ENCODE peak calls at places on chromosome 10, in seven cellular contexts. N is GM12878, L is HCT116, W is K562, H is endothelial cell of umbilical vein, J is HepG2, M is SK-N-MC. O is an unnamed sample. For H3K9me3, the result is how much of the 10 kb centered on the place peaks cover.

GRCh38 chr10:112360308-112361270 is 13.3 kb upstream of the ACSL5 start:
- DNase-seq in W (no peak), L (no peak), H (peak), J (no peak), N (no peak), M (no peak), O (no peak)

GRCh38 chr10:120456143-120456625 is 843 bp upstream of the PLPP4 start:
- DNase-seq in M (no peak), L (no peak), H (no peak), N (no peak), W (no peak), J (no peak), O (no peak)

GRCh38 chr10:30979956-30980355 is 51.7 kb downstream of the ZNF438 start:
- DNase-seq in J (no peak), M (no peak), H (no peak), N (no peak), W (no peak), L (no peak), O (no peak)

GRCh38 chr10:76209135-76209534 is 777.7 kb downstream of the LRMDA start:
- DNase-seq in L (no peak), J (no peak), M (no peak), W (no peak), H (no peak), N (no peak), O (no peak)

GRCh38 chr10:63421591-63421990 is 44.2 kb downstream of the JMJD1C start:
- DNase-seq in W (no peak), N (peak), H (no peak), L (no peak), J (no peak), M (no peak), O (no peak)

GRCh38 chr10:75426880-75427279 is 4.5 kb upstream of the LRMDA start:
- DNase-seq in J (no peak), L (no peak), N (no peak), W (no peak), H (no peak), M (no peak), O (no peak)

GRCh38 chr10:132270256-132270655 is 37.5 kb downstream of the STK32C start:
- DNase-seq in W (no peak), H (no peak), N (no peak), M (no peak), J (no peak), L (no peak), O (no peak)

GRCh38 chr10:88848499-88848898 is 3.1 kb downstream of the ANKRD22 start:
- DNase-seq in H (peak), M (no peak), J (no peak), W (no peak), L (peak), N (no peak), O (no peak)

GRCh38 chr10:72370201-72370722 is 15.5 kb upstream of the DNAJB12 start:
- DNase-seq in L (no peak), W (no peak), J (no peak), H (no peak), M (no peak), N (peak), O (no peak)

GRCh38 chr10:132856869-132857524 is 71.0 kb upstream of the NKX6-2 start:
- DNase-seq in L (no peak), H (no peak), W (no peak), M (no peak), J (no peak), N (no peak), O (no peak)

GRCh38 chr10:78416031-78416800 is 382.6 kb downstream of the RPS24 start:
- DNase-seq in J (no peak), M (no peak), L (no peak), N (no peak), H (peak), W (no peak), O (no peak)

GRCh38 chr10:8137272-8137680 is 82.8 kb downstream of the GATA3 start:
- DNase-seq in M (no peak), H (no peak), J (no peak), N (no peak), W (no peak), L (no peak), O (no peak)

GRCh38 chr10:27529010-27529783 is 25.1 kb downstream of the RAB18 start:
- DNase-seq in W (peak), J (no peak), N (no peak), H (no peak), L (no peak), M (no peak), O (no peak)

GRCh38 chr10:86357676-86358075 is 8.9 kb downstream of the GRID1 start:
- DNase-seq in N (no peak), W (no peak), H (no peak), J (no peak), L (no peak), M (no peak), O (no peak)

GRCh38 chr10:23694446-23694920 is 255.6 kb downstream of the OTUD1 start:
- DNase-seq in L (no peak), W (no peak), J (no peak), H (no peak), M (no peak), N (no peak), O (no peak)

GRCh38 chr10:32961892-32962369 is 3.9 kb upstream of the ITGB1 start:
- DNase-seq in W (no peak), N (no peak), M (no peak), J (peak), L (peak), H (peak), O (no peak)

GRCh38 chr10:26755443-26755903 is 58.0 kb downstream of the PDSS1 start:
- DNase-seq in W (no peak), H (peak), N (peak), M (no peak), J (no peak), L (peak), O (no peak)

GRCh38 chr10:48774416-48775205 is 89.9 kb downstream of the WDFY4 start:
- DNase-seq in J (no peak), N (no peak), H (no peak), M (no peak), W (no peak), L (no peak), O (no peak)

GRCh38 chr10:59580257-59580863 is 129.3 kb downstream of the SLC16A9 start:
- DNase-seq in N (no peak), L (peak), J (peak), M (no peak), W (no peak), H (peak), O (no peak)

GRCh38 chr10:124287791-124288190 is 130.9 kb downstream of the OAT start:
- DNase-seq in H (no peak), M (no peak), N (no peak), W (no peak), J (no peak), L (no peak), O (no peak)

GRCh38 chr10:14560794-14561765 is 213.6 kb downstream of the FAM107B start:
- DNase-seq in N (no peak), L (no peak), J (no peak), W (no peak), M (no peak), H (no peak), O (no peak)

GRCh38 chr10:42976353-42977031 is 100.4 kb upstream of the RET start:
- DNase-seq in W (no peak), N (no peak), L (no peak), M (no peak), H (no peak), J (no peak), O (no peak)

GRCh38 chr10:99534456-99534938 is 1.8 kb downstream of the NKX2-3 start:
- DNase-seq in W (no peak), J (no peak), M (no peak), H (no peak), N (no peak), L (no peak), O (no peak)

GRCh38 chr10:91198781-91199180 is 21.7 kb upstream of the PCGF5 start:
- DNase-seq in W (no peak), J (no peak), H (no peak), M (no peak), L (no peak), N (peak), O (no peak)

GRCh38 chr10:74628136-74628535 is 198.3 kb upstream of the KAT6B start:
- DNase-seq in L (no peak), M (no peak), H (peak), J (no peak), N (no peak), W (no peak), O (no peak)

GRCh38 chr10:98404571-98405396 is 10.2 kb downstream of the PYROXD2 start:
- DNase-seq in W (no peak), J (no peak), N (no peak), L (no peak), H (no peak), M (no peak), O (no peak)

GRCh38 chr10:122559228-122559627 is 1.3 kb upstream of the DMBT1 start:
- DNase-seq in M (no peak), J (no peak), N (no peak), H (no peak), W (no peak), L (no peak), O (no peak)

GRCh38 chr10:107072028-107072427 is 92.5 kb downstream of the SORCS1 start:
- DNase-seq in H (no peak), W (no peak), N (no peak), M (no peak), J (no peak), L (no peak), O (no peak)

GRCh38 chr10:49024484-49024883 is 84.8 kb upstream of the LRRC18 start:
- DNase-seq in H (no peak), M (no peak), W (no peak), N (no peak), J (no peak), L (no peak), O (no peak)

GRCh38 chr10:56178210-56178609 is 182.8 kb downstream of the ZWINT start:
- DNase-seq in L (no peak), H (no peak), M (no peak), J (no peak), W (no peak), N (no peak), O (no peak)

GRCh38 chr10:38094158-38094922 is at the start of gene ZNF37A:
- DNase-seq in H (peak), M (peak), J (peak), L (peak), W (peak), N (peak), O (peak)
- TF ChIP-seq POLR2AphosphoS5 in H (no peak), M (peak), J (peak), L (peak), W (no peak), N (peak), O (no peak)

DNA sequence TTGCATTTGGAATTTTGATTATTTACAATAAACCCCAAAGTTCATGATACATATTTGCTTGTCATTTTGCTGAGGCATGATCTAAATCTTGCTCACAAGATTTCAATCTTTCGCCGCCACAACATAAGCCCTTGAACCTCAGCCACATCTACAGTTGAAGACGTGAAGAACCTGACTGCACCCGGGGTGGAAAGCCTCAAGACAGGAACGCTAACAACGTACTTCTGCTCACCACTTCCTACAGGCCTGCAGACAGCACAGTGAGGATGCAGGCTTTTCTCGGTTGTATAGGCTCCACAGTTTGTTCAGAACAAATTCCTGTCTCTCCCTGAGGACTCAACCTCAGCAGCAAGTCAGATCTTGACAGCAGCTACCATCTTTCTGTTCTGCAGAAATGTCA is 393.8 kb upstream of the PRKCQ start:
- DNase-seq in W (no peak), J (no peak), N (no peak), L (no peak), M (no peak), H (no peak), O (no peak)
- TF ChIP-seq EZH2 in W (no peak), J (no peak), N (no peak), L (no peak), M (no peak), H (no peak), O (no peak)

DNA sequence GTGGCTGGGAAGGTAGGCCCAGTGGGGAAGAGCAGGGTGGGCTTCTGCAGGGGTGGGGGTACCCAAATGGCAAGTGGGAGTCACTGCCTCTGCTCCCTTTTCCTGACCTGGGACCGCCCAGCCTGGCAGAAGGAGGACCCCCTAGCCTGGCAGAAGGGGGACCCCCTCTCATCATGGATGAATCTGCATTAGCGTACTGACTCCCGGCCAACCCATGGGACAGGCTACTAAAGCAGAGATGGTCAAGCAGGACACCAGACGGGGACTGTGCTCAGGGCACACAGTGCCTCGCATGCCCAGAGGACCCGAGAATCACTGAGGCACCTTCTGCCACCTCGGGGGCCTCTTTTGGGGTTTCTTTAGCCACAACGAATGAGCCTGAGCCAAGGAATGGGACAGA is 577.5 kb downstream of the GLRX3 start:
- DNase-seq in J (no peak), H (no peak), N (no peak), M (no peak), W (no peak), L (no peak), O (no peak)
- H3K9me3 ChIP-seq in J (under half), H (under half), N (under half), M (under half), W (under half), L (under half), O (under half)

GRCh38 chr10:11551104-11551503 is 60.3 kb downstream of the USP6NL start:
- DNase-seq in W (no peak), H (no peak), M (no peak), J (no peak), N (no peak), L (no peak), O (no peak)

GRCh38 chr10:11553773-11554381 is 57.6 kb downstream of the USP6NL start:
- DNase-seq in W (no peak), M (no peak), N (peak), H (no peak), L (no peak), J (no peak), O (no peak)

GRCh38 chr10:11555556-11555955 is 55.9 kb downstream of the USP6NL start:
- DNase-seq in M (no peak), W (no peak), H (no peak), L (no peak), J (no peak), N (no peak), O (no peak)

GRCh38 chr10:11548763-11549089 is 62.7 kb downstream of the USP6NL start:
- DNase-seq in M (no peak), J (no peak), W (no peak), H (no peak), L (no peak), N (no peak), O (no peak)

DNA sequence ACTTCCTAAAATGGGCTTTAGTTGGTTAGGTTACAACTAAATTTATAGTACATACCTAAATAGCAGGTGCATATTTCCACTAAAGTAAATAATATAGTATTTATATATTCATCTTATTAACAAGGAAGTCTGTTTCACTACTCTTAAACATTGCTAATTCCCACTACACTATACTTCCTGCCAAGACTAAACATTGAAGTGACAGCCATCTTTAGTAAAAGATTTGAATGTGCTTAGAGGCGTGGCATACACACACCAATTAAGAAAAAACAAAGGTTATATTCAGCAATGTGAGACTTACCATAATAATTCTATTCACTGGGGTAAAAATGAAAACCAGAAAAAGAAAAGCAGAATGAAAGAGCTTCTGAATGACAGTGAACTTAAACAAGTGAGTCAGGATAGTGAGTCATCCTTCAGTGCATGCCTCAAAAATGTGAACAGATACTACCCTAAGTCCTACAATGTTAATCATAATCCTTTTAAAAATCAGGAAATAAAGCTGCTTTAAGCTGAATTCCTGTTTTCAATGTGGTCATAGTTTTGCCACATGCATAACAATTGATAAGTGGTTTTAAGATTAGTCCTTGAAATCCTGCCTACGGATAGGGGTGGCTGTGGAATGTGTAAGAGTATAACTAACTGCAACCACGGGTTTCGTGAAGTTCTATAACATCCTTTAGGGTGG is 59.4 kb downstream of the USP6NL start:
- DNase-seq in W (peak), L (peak), J (peak), N (no peak), H (peak), M (no peak), O (no peak)
- TF ChIP-seq POLR2AphosphoS5 in W (no peak), L (peak), J (no peak), N (no peak), H (no peak), M (no peak), O (no peak)

GRCh38 chr10:110207805-110208613 is 604 bp downstream of the MXI1 start:
- DNase-seq in L (no peak), W (peak), N (no peak), H (peak), M (no peak), J (no peak), O (peak)

GRCh38 chr10:110208614-110209398 is 1.4 kb downstream of the MXI1 start:
- DNase-seq in N (no peak), M (no peak), L (no peak), W (peak), J (no peak), H (peak), O (no peak)

GRCh38 chr10:110205051-110205675 is 2.2 kb upstream of the MXI1 start:
- DNase-seq in H (no peak), J (no peak), M (no peak), L (no peak), N (no peak), W (no peak), O (no peak)

GRCh38 chr10:110209399-110209925 is 2.1 kb downstream of the MXI1 start:
- DNase-seq in J (no peak), H (peak), W (peak), M (no peak), L (peak), N (no peak), O (no peak)

GRCh38 chr10:110206988-110207804 is at the start of gene MXI1:
- DNase-seq in J (peak), H (peak), N (no peak), W (peak), M (no peak), L (peak), O (no peak)
- TF ChIP-seq EZH2 in J (no peak), H (peak), N (no peak), W (no peak), M (no peak), L (no peak), O (no peak)

GRCh38 chr10:34698979-34699378 is 116.1 kb downstream of the PARD3 start:
- DNase-seq in J (no peak), W (no peak), L (peak), N (no peak), H (peak), M (no peak), O (no peak)
- H3K9me3 ChIP-seq in J (under half), W (under half), L (under half), N (under half), H (under half), M (under half), O (under half)

DNA sequence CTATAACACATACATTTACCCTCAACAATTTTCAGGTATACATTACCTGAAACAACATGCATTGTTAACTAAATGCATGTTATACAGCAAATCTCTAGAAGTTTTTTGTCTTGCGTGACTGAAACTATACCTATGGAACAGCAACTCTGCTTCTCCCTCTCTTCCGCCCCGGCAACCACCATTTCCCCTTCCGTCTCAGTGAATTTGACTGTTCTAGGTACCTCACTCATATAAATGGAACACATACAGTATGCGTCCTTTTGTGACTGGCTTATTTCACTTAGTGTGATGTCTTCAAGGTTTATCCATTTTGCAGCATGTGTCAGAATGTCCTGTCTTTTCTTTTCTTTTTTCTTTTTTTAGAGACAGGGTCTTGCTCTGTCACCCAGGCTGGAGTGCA is 22.5 kb downstream of the CALHM2 start:
- DNase-seq in W (no peak), L (no peak), J (no peak), N (no peak), M (no peak), H (no peak), O (no peak)
- TF ChIP-seq POLR2AphosphoS5 in W (no peak), L (no peak), J (no peak), N (no peak), M (no peak), H (no peak), O (no peak)

GRCh38 chr10:1034758-1035157 is 9.1 kb upstream of the IDI2 start:
- DNase-seq in M (no peak), L (no peak), N (no peak), W (no peak), J (no peak), H (no peak), O (no peak)
- TF ChIP-seq EZH2 in M (no peak), L (no peak), N (no peak), W (no peak), J (no peak), H (no peak), O (no peak)

GRCh38 chr10:128747556-128748335 is 621.5 kb upstream of the MKI67 start:
- DNase-seq in N (no peak), M (no peak), W (no peak), H (no peak), L (no peak), J (no peak), O (no peak)
- H3K9me3 ChIP-seq in N (under half), M (under half), W (under half), H (under half), L (under half), J (under half), O (under half)